ENCODE peak calls at places on chromosome 7, in six cellular contexts. D is heart right ventricle, E is GM13976, R is psoas muscle, O is ovary, T is upper lobe of right lung. F is an unnamed sample.

GRCh38 chr7:16811555-16811954 is 6.8 kb upstream of the AGR2 start:
- DNase-seq in T (no peak), R (no peak), O (no peak), D (no peak), E (no peak), F (no peak)

GRCh38 chr7:65239707-65240352 is 133.8 kb upstream of the ZNF92 start:
- DNase-seq in E (no peak), D (peak), R (no peak), O (no peak), T (peak), F (no peak)

GRCh38 chr7:55641273-55641691 is 69.0 kb upstream of the VOPP1 start:
- DNase-seq in T (no peak), R (no peak), O (peak), E (peak), D (no peak), F (no peak)

GRCh38 chr7:75596727-75597614 is 104.9 kb downstream of the SPDYE5 start:
- DNase-seq in D (no peak), E (peak), T (no peak), R (no peak), O (no peak), F (no peak)

GRCh38 chr7:4683043-4683883 is 1.2 kb downstream of the FOXK1 start:
- DNase-seq in R (peak), E (no peak), D (peak), O (peak), T (peak), F (peak)

GRCh38 chr7:102472126-102473041 is 6.3 kb downstream of the POLR2J start:
- DNase-seq in T (no peak), E (no peak), R (peak), D (peak), O (peak), F (peak)

GRCh38 chr7:143126146-143126545 is 5.7 kb upstream of the PIP start:
- DNase-seq in E (no peak), D (no peak), R (no peak), T (no peak), O (no peak), F (no peak)

GRCh38 chr7:2309889-2310331 is 4.3 kb downstream of the SNX8 start:
- DNase-seq in E (no peak), T (no peak), D (no peak), O (no peak), R (no peak), F (no peak)

GRCh38 chr7:65972976-65973375 is 9.0 kb downstream of the GUSB start:
- DNase-seq in D (no peak), E (no peak), T (peak), R (no peak), O (no peak), F (peak)

GRCh38 chr7:95725170-95725569 is 47.2 kb upstream of the DYNC1I1 start:
- DNase-seq in T (no peak), E (no peak), R (no peak), O (no peak), D (no peak), F (no peak)

GRCh38 chr7:127678947-127679346 is 27.0 kb downstream of the SND1 start:
- DNase-seq in R (no peak), O (no peak), T (no peak), E (peak), D (no peak), F (no peak)

GRCh38 chr7:132292803-132293202 is 283.5 kb downstream of the PLXNA4 start:
- DNase-seq in T (no peak), D (no peak), E (no peak), O (no peak), R (no peak), F (no peak)

GRCh38 chr7:80027616-80028173 is 106.9 kb upstream of the GNAI1 start:
- DNase-seq in R (no peak), E (no peak), T (no peak), O (no peak), D (no peak), F (no peak)

GRCh38 chr7:44402401-44403096 is 77.2 kb upstream of the CAMK2B start:
- DNase-seq in E (no peak), O (no peak), T (no peak), D (no peak), R (no peak), F (no peak)

GRCh38 chr7:1809601-1810258 is 139.7 kb downstream of the ELFN1 start:
- DNase-seq in O (no peak), R (no peak), D (no peak), T (peak), E (no peak), F (peak)

GRCh38 chr7:18257711-18258110 is 230.1 kb upstream of the PRPS1L1 start:
- DNase-seq in T (no peak), R (no peak), E (no peak), O (no peak), D (no peak), F (no peak)

GRCh38 chr7:128840326-128841170 is 10.3 kb downstream of the FLNC start:
- DNase-seq in D (peak), R (peak), E (no peak), O (no peak), T (peak), F (no peak)

GRCh38 chr7:146654048-146654447 is 537.4 kb downstream of the CNTNAP2 start:
- DNase-seq in O (no peak), D (no peak), E (no peak), R (no peak), T (no peak), F (no peak)

GRCh38 chr7:24035653-24036414 is 248.2 kb upstream of the NPY start:
- DNase-seq in T (no peak), D (no peak), E (no peak), R (no peak), O (no peak), F (no peak)

GRCh38 chr7:123415625-123416024 is 118.8 kb downstream of the IQUB start:
- DNase-seq in O (no peak), T (no peak), D (no peak), E (no peak), R (no peak), F (no peak)

GRCh38 chr7:90250601-90251303 is 5.8 kb downstream of the CFAP69 start:
- DNase-seq in E (no peak), D (no peak), O (no peak), R (no peak), T (no peak), F (no peak)

GRCh38 chr7:156751319-156751718 is 110.7 kb downstream of the RNF32 start:
- DNase-seq in E (peak), T (no peak), D (no peak), O (no peak), R (no peak), F (no peak)

GRCh38 chr7:127396184-127396583 is 3.7 kb upstream of the ZNF800 start:
- DNase-seq in T (peak), O (no peak), E (no peak), D (no peak), R (no peak), F (no peak)

GRCh38 chr7:35725280-35725680 is 30.3 kb upstream of the HERPUD2 start:
- DNase-seq in D (no peak), O (no peak), E (peak), R (no peak), T (no peak), F (no peak)

GRCh38 chr7:725223-726005 is 1.1 kb upstream of the DNAAF5 start:
- DNase-seq in E (no peak), O (no peak), T (no peak), D (no peak), R (no peak), F (no peak)

GRCh38 chr7:7152315-7152714 is 30.0 kb upstream of the C1GALT1 start:
- DNase-seq in T (no peak), E (no peak), O (no peak), D (no peak), R (no peak), F (no peak)

GRCh38 chr7:101631224-101631714 is 2.2 kb upstream of the MYL10 start:
- DNase-seq in O (no peak), T (no peak), E (no peak), R (no peak), D (no peak), F (no peak)

GRCh38 chr7:152615052-152615741 is 60.7 kb downstream of the XRCC2 start:
- DNase-seq in T (no peak), O (no peak), E (no peak), D (no peak), R (no peak), F (no peak)

GRCh38 chr7:155166673-155167370 is 96.7 kb downstream of the HTR5A start:
- DNase-seq in D (no peak), T (no peak), R (peak), E (no peak), O (peak), F (no peak)

DNA sequence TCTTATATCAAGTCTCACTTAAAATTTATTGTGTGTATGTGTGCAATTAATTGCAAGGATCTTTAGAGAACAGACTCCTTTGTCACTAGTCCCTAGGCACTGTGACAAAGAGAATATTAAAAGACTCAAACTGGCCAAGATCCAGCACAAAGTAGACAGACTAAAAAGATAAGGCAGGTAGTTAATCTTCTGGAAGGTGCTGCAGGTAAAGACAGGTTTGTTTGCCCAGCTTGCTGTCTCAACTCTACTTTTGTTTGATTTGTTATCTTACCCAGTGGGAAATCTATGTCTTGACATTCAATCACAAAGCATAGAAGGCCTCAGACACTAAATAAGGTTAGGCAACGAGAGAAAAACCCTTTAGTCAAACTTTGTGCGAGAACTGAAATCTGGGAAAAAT is 807.9 kb upstream of the LRRN3 start:
- DNase-seq in D (no peak), E (no peak), O (no peak), T (no peak), R (no peak), F (no peak)
- TF ChIP-seq CTCF in D (no peak), E (no peak), O (no peak), T (no peak), R (no peak), F (no peak)

GRCh38 chr7:150612925-150613324 is 19.3 kb downstream of the GIMAP6 start:
- DNase-seq in O (no peak), T (no peak), D (no peak), E (no peak), R (no peak), F (no peak)

GRCh38 chr7:150610193-150610592 is 22.0 kb downstream of the GIMAP6 start:
- DNase-seq in R (no peak), E (no peak), O (no peak), T (no peak), D (no peak), F (no peak)
- TF ChIP-seq CTCF in R (no peak), E (no peak), O (no peak), T (no peak), D (no peak), F (no peak)

GRCh38 chr7:69782917-69783684 is 184.8 kb downstream of the AUTS2 start:
- DNase-seq in T (no peak), D (peak), E (no peak), O (peak), R (peak), F (no peak)
- TF ChIP-seq CTCF in T (no peak), D (no peak), E (no peak), O (no peak), R (no peak), F (no peak)

DNA sequence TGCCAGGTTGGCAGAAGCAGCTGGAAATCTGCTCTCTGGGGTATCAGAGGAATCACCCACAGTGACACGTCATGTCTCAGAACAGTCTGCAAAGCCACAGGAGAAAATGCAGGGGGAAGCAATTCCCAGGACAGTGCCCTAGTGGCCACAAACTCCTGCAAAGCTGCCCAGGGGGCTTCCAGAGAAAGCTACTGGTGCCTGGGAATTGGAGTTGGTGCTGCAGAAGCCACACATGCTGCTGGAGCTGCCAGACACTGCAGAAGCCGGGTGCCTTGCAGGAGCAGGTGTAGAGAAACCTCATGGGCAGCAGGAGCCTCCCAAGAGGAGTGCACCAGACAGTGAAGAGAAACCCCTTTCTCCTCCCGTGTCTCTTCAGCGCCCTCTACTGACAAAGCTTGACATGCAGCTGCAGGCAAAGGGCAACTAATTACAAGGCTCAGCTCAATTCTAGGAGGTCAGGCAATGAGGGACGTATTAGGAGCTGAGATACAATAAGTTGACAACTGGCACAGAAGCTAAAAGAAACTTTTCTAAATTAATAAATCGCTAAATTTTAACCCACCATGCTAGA is 30.2 kb upstream of the NUB1 start:
- DNase-seq in O (no peak), D (no peak), E (no peak), T (no peak), R (no peak), F (no peak)
- TF ChIP-seq CTCF in O (no peak), D (no peak), E (peak), T (no peak), R (no peak), F (peak)

GRCh38 chr7:121334376-121334775 is 5.6 kb downstream of the WNT16 start:
- DNase-seq in E (no peak), D (no peak), R (no peak), O (no peak), T (no peak), F (no peak)

GRCh38 chr7:121339082-121339481 is 10.3 kb downstream of the WNT16 start:
- DNase-seq in O (no peak), R (no peak), T (no peak), E (no peak), D (no peak), F (no peak)

GRCh38 chr7:121336579-121336978 is 7.8 kb downstream of the WNT16 start:
- DNase-seq in D (no peak), E (no peak), O (no peak), R (no peak), T (no peak), F (no peak)

GRCh38 chr7:121334875-121335648 is 6.3 kb downstream of the WNT16 start:
- DNase-seq in R (no peak), O (no peak), E (no peak), T (no peak), D (no peak), F (no peak)

DNA sequence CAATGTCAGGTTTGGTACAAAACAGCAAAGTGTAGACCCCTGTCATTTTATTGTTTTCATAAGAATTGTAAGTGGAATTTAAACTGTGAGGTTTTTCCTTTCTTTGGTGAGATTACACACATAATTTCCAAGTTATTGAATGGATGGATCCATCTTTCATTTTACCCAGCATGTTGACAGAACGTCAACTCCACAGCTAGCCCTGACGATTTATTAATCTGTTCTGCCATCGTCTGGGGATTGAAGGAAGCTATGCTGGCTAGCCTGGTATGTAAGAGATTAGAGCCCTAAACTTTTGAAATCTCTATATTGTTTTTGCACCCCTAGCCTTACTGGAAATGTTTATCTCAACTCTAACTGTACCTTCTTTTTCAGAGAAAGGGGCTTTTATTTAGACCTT is 8.6 kb downstream of the WNT16 start:
- DNase-seq in R (no peak), E (no peak), D (no peak), O (no peak), T (no peak), F (no peak)
- TF ChIP-seq CTCF in R (no peak), E (peak), D (no peak), O (no peak), T (no peak), F (peak)

DNA sequence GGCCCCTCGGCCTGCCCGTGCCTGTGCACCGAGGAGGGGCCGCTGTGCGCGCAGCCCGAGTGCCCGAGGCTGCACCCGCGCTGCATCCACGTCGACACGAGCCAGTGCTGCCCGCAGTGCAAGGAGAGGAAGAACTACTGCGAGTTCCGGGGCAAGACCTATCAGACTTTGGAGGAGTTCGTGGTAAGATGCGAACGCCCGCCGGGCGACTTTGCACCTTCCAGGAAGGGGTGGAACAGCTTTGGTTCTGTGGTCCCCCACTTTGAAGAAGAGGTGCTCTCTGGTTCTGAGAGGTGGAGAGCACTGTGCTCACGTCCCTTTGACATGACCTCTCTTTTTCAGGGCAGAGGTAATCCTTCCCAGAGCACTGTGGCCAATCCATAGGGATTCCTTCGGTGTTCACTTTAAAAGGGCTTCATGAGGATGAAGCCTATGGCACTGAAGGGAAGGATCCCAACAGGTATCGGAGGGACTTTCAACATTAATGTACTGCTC is 2.6 kb downstream of the VWC2 start:
- DNase-seq in R (no peak), D (peak), T (no peak), O (no peak), E (no peak), F (no peak)
- TF ChIP-seq CTCF in R (no peak), D (no peak), T (no peak), O (no peak), E (no peak), F (no peak)